ENCODE peak calls at places on chromosomes 2 and 18, in seven cellular contexts. One of them, this sample, is unnamed.

GRCh38 chr2:219417374-219417773 is 803 bp upstream of the DES start:
- DNase-seq in T follicular helper cell: no peak
- DNase-seq in substantia nigra: no peak
- DNase-seq in GM03348: no peak
- DNase-seq in iris pigment epithelial cell: no peak
- DNase-seq in activated CD8-positive, alpha-beta memory T cell treated with anti-CD3 and anti-CD28 coated beads for 4 hours: peak
- DNase-seq in Daoy: no peak
- DNase-seq in this sample: no peak

GRCh38 chr18:74457043-74457742 is at the start of gene DIPK1C:
- DNase-seq in substantia nigra: peak
- DNase-seq in T follicular helper cell: no peak
- DNase-seq in Daoy: no peak
- DNase-seq in iris pigment epithelial cell: no peak
- DNase-seq in GM03348: no peak
- DNase-seq in activated CD8-positive, alpha-beta memory T cell treated with anti-CD3 and anti-CD28 coated beads for 4 hours: no peak
- DNase-seq in this sample: no peak

GRCh38 chr2:30721241-30721640 is 86.0 kb downstream of the CAPN13 start:
- DNase-seq in substantia nigra: no peak
- DNase-seq in T follicular helper cell: no peak
- DNase-seq in Daoy: no peak
- DNase-seq in activated CD8-positive, alpha-beta memory T cell treated with anti-CD3 and anti-CD28 coated beads for 4 hours: no peak
- DNase-seq in GM03348: no peak
- DNase-seq in iris pigment epithelial cell: no peak
- DNase-seq in this sample: no peak

GRCh38 chr2:178069551-178069950 is 3.0 kb downstream of the PDE11A start:
- DNase-seq in substantia nigra: no peak
- DNase-seq in iris pigment epithelial cell: peak
- DNase-seq in activated CD8-positive, alpha-beta memory T cell treated with anti-CD3 and anti-CD28 coated beads for 4 hours: no peak
- DNase-seq in T follicular helper cell: no peak
- DNase-seq in Daoy: no peak
- DNase-seq in GM03348: peak
- DNase-seq in this sample: no peak

GRCh38 chr2:39508243-39508642 is 71.2 kb upstream of the MAP4K3 start:
- DNase-seq in T follicular helper cell: no peak
- DNase-seq in GM03348: peak
- DNase-seq in Daoy: no peak
- DNase-seq in iris pigment epithelial cell: peak
- DNase-seq in activated CD8-positive, alpha-beta memory T cell treated with anti-CD3 and anti-CD28 coated beads for 4 hours: no peak
- DNase-seq in substantia nigra: no peak
- DNase-seq in this sample: peak

GRCh38 chr18:31942301-31942998 is 478 bp downstream of the TRAPPC8 start:
- DNase-seq in T follicular helper cell: no peak
- DNase-seq in activated CD8-positive, alpha-beta memory T cell treated with anti-CD3 and anti-CD28 coated beads for 4 hours: no peak
- DNase-seq in Daoy: peak
- DNase-seq in iris pigment epithelial cell: peak
- DNase-seq in GM03348: peak
- DNase-seq in substantia nigra: peak
- DNase-seq in this sample: peak

GRCh38 chr2:204019572-204020501 is 83.3 kb downstream of the ICOS start:
- DNase-seq in iris pigment epithelial cell: peak
- DNase-seq in T follicular helper cell: no peak
- DNase-seq in activated CD8-positive, alpha-beta memory T cell treated with anti-CD3 and anti-CD28 coated beads for 4 hours: peak
- DNase-seq in GM03348: peak
- DNase-seq in substantia nigra: no peak
- DNase-seq in Daoy: peak
- DNase-seq in this sample: no peak

GRCh38 chr2:219142329-219142728 is 18.3 kb downstream of the NHEJ1 start:
- DNase-seq in substantia nigra: no peak
- DNase-seq in T follicular helper cell: no peak
- DNase-seq in GM03348: peak
- DNase-seq in activated CD8-positive, alpha-beta memory T cell treated with anti-CD3 and anti-CD28 coated beads for 4 hours: no peak
- DNase-seq in iris pigment epithelial cell: peak
- DNase-seq in Daoy: peak
- DNase-seq in this sample: peak

GRCh38 chr2:41853427-41854191 is 194.2 kb upstream of the PKDCC start:
- DNase-seq in substantia nigra: peak
- DNase-seq in GM03348: peak
- DNase-seq in Daoy: peak
- DNase-seq in activated CD8-positive, alpha-beta memory T cell treated with anti-CD3 and anti-CD28 coated beads for 4 hours: no peak
- DNase-seq in T follicular helper cell: no peak
- DNase-seq in iris pigment epithelial cell: peak
- DNase-seq in this sample: peak

GRCh38 chr2:76154981-76155380 is 444.3 kb upstream of the GCFC2 start:
- DNase-seq in GM03348: no peak
- DNase-seq in Daoy: no peak
- DNase-seq in T follicular helper cell: no peak
- DNase-seq in substantia nigra: no peak
- DNase-seq in iris pigment epithelial cell: no peak
- DNase-seq in activated CD8-positive, alpha-beta memory T cell treated with anti-CD3 and anti-CD28 coated beads for 4 hours: no peak
- DNase-seq in this sample: no peak

GRCh38 chr18:5057348-5058012 is 139.6 kb downstream of the AKAIN1 start:
- DNase-seq in T follicular helper cell: peak
- DNase-seq in iris pigment epithelial cell: peak
- DNase-seq in Daoy: peak
- DNase-seq in substantia nigra: no peak
- DNase-seq in activated CD8-positive, alpha-beta memory T cell treated with anti-CD3 and anti-CD28 coated beads for 4 hours: no peak
- DNase-seq in GM03348: peak
- DNase-seq in this sample: peak

GRCh38 chr2:189327879-189328351 is 113.4 kb upstream of the WDR75 start:
- DNase-seq in Daoy: no peak
- DNase-seq in T follicular helper cell: no peak
- DNase-seq in activated CD8-positive, alpha-beta memory T cell treated with anti-CD3 and anti-CD28 coated beads for 4 hours: no peak
- DNase-seq in iris pigment epithelial cell: no peak
- DNase-seq in substantia nigra: no peak
- DNase-seq in GM03348: no peak
- DNase-seq in this sample: peak

GRCh38 chr2:26887142-26887541 is 39.2 kb downstream of the DPYSL5 start:
- DNase-seq in activated CD8-positive, alpha-beta memory T cell treated with anti-CD3 and anti-CD28 coated beads for 4 hours: no peak
- DNase-seq in iris pigment epithelial cell: no peak
- DNase-seq in GM03348: no peak
- DNase-seq in Daoy: no peak
- DNase-seq in substantia nigra: no peak
- DNase-seq in T follicular helper cell: no peak
- DNase-seq in this sample: no peak

GRCh38 chr2:197647961-197648690 is 27.3 kb downstream of the RFTN2 start:
- DNase-seq in substantia nigra: no peak
- DNase-seq in activated CD8-positive, alpha-beta memory T cell treated with anti-CD3 and anti-CD28 coated beads for 4 hours: no peak
- DNase-seq in iris pigment epithelial cell: peak
- DNase-seq in GM03348: peak
- DNase-seq in T follicular helper cell: no peak
- DNase-seq in Daoy: no peak
- DNase-seq in this sample: peak

GRCh38 chr2:98924038-98924437 is 12.0 kb downstream of the CRACDL start:
- DNase-seq in GM03348: no peak
- DNase-seq in substantia nigra: no peak
- DNase-seq in activated CD8-positive, alpha-beta memory T cell treated with anti-CD3 and anti-CD28 coated beads for 4 hours: no peak
- DNase-seq in iris pigment epithelial cell: no peak
- DNase-seq in T follicular helper cell: no peak
- DNase-seq in Daoy: no peak
- DNase-seq in this sample: no peak

GRCh38 chr2:227817940-227818568 is 4.4 kb downstream of the CCL20 start:
- DNase-seq in T follicular helper cell: peak
- DNase-seq in GM03348: peak
- DNase-seq in substantia nigra: no peak
- DNase-seq in activated CD8-positive, alpha-beta memory T cell treated with anti-CD3 and anti-CD28 coated beads for 4 hours: peak
- DNase-seq in iris pigment epithelial cell: peak
- DNase-seq in Daoy: peak
- DNase-seq in this sample: peak

GRCh38 chr2:28979041-28979440 is 2.1 kb upstream of the TOGARAM2 start:
- DNase-seq in iris pigment epithelial cell: no peak
- DNase-seq in substantia nigra: no peak
- DNase-seq in Daoy: no peak
- DNase-seq in activated CD8-positive, alpha-beta memory T cell treated with anti-CD3 and anti-CD28 coated beads for 4 hours: no peak
- DNase-seq in GM03348: no peak
- DNase-seq in T follicular helper cell: no peak
- DNase-seq in this sample: no peak

GRCh38 chr2:80322337-80322920 is 17.9 kb upstream of the LRRTM1 start:
- DNase-seq in activated CD8-positive, alpha-beta memory T cell treated with anti-CD3 and anti-CD28 coated beads for 4 hours: no peak
- DNase-seq in T follicular helper cell: no peak
- DNase-seq in Daoy: no peak
- DNase-seq in GM03348: peak
- DNase-seq in iris pigment epithelial cell: no peak
- DNase-seq in substantia nigra: no peak
- DNase-seq in this sample: no peak

GRCh38 chr2:34096552-34097171 is 497.6 kb upstream of the FAM98A start:
- DNase-seq in iris pigment epithelial cell: peak
- DNase-seq in GM03348: peak
- DNase-seq in activated CD8-positive, alpha-beta memory T cell treated with anti-CD3 and anti-CD28 coated beads for 4 hours: no peak
- DNase-seq in substantia nigra: peak
- DNase-seq in T follicular helper cell: peak
- DNase-seq in Daoy: peak
- DNase-seq in this sample: peak

GRCh38 chr18:60277855-60278480 is 94.6 kb downstream of the MC4R start:
- DNase-seq in GM03348: no peak
- DNase-seq in iris pigment epithelial cell: peak
- DNase-seq in T follicular helper cell: no peak
- DNase-seq in activated CD8-positive, alpha-beta memory T cell treated with anti-CD3 and anti-CD28 coated beads for 4 hours: no peak
- DNase-seq in Daoy: peak
- DNase-seq in substantia nigra: no peak
- DNase-seq in this sample: peak

GRCh38 chr2:57180042-57180567 is 866.5 kb upstream of the VRK2 start:
- DNase-seq in GM03348: peak
- DNase-seq in iris pigment epithelial cell: peak
- DNase-seq in Daoy: peak
- DNase-seq in T follicular helper cell: no peak
- DNase-seq in substantia nigra: no peak
- DNase-seq in activated CD8-positive, alpha-beta memory T cell treated with anti-CD3 and anti-CD28 coated beads for 4 hours: no peak
- DNase-seq in this sample: peak

GRCh38 chr18:68797901-68798300 is at the start of gene CCDC102B:
- DNase-seq in substantia nigra: no peak
- DNase-seq in T follicular helper cell: no peak
- DNase-seq in Daoy: peak
- DNase-seq in GM03348: peak
- DNase-seq in activated CD8-positive, alpha-beta memory T cell treated with anti-CD3 and anti-CD28 coated beads for 4 hours: no peak
- DNase-seq in iris pigment epithelial cell: peak
- DNase-seq in this sample: peak

GRCh38 chr18:56166914-56167313 is 471.5 kb downstream of the TXNL1 start:
- DNase-seq in Daoy: no peak
- DNase-seq in GM03348: peak
- DNase-seq in iris pigment epithelial cell: no peak
- DNase-seq in activated CD8-positive, alpha-beta memory T cell treated with anti-CD3 and anti-CD28 coated beads for 4 hours: no peak
- DNase-seq in substantia nigra: no peak
- DNase-seq in T follicular helper cell: no peak
- DNase-seq in this sample: no peak

GRCh38 chr2:7707723-7708122 is 790.5 kb downstream of the RNF144A start:
- DNase-seq in iris pigment epithelial cell: peak
- DNase-seq in Daoy: no peak
- DNase-seq in activated CD8-positive, alpha-beta memory T cell treated with anti-CD3 and anti-CD28 coated beads for 4 hours: no peak
- DNase-seq in T follicular helper cell: no peak
- DNase-seq in substantia nigra: no peak
- DNase-seq in GM03348: peak
- DNase-seq in this sample: no peak

GRCh38 chr2:216188956-216189355 is 79.8 kb downstream of the XRCC5 start:
- DNase-seq in T follicular helper cell: no peak
- DNase-seq in substantia nigra: no peak
- DNase-seq in activated CD8-positive, alpha-beta memory T cell treated with anti-CD3 and anti-CD28 coated beads for 4 hours: no peak
- DNase-seq in GM03348: peak
- DNase-seq in iris pigment epithelial cell: peak
- DNase-seq in Daoy: no peak
- DNase-seq in this sample: peak

GRCh38 chr2:213021971-213022899 is 129.2 kb downstream of the IKZF2 start:
- DNase-seq in GM03348: peak
- DNase-seq in iris pigment epithelial cell: peak
- DNase-seq in activated CD8-positive, alpha-beta memory T cell treated with anti-CD3 and anti-CD28 coated beads for 4 hours: no peak
- DNase-seq in T follicular helper cell: no peak
- DNase-seq in Daoy: peak
- DNase-seq in substantia nigra: no peak
- DNase-seq in this sample: peak

GRCh38 chr2:9095690-9096089 is 92.2 kb upstream of the MBOAT2 start:
- DNase-seq in activated CD8-positive, alpha-beta memory T cell treated with anti-CD3 and anti-CD28 coated beads for 4 hours: no peak
- DNase-seq in iris pigment epithelial cell: peak
- DNase-seq in GM03348: no peak
- DNase-seq in substantia nigra: peak
- DNase-seq in T follicular helper cell: no peak
- DNase-seq in Daoy: no peak
- DNase-seq in this sample: peak

GRCh38 chr18:11505993-11506392 is 103.4 kb upstream of the SLC35G4 start:
- DNase-seq in activated CD8-positive, alpha-beta memory T cell treated with anti-CD3 and anti-CD28 coated beads for 4 hours: no peak
- DNase-seq in T follicular helper cell: no peak
- DNase-seq in iris pigment epithelial cell: no peak
- DNase-seq in GM03348: no peak
- DNase-seq in Daoy: no peak
- DNase-seq in substantia nigra: no peak
- DNase-seq in this sample: no peak

GRCh38 chr2:128420131-128420530 is 101.5 kb upstream of the HS6ST1 start:
- DNase-seq in Daoy: no peak
- DNase-seq in activated CD8-positive, alpha-beta memory T cell treated with anti-CD3 and anti-CD28 coated beads for 4 hours: no peak
- DNase-seq in substantia nigra: no peak
- DNase-seq in iris pigment epithelial cell: no peak
- DNase-seq in GM03348: no peak
- DNase-seq in T follicular helper cell: no peak
- DNase-seq in this sample: no peak

GRCh38 chr2:43609304-43609883 is 13.6 kb upstream of the THADA start:
- DNase-seq in activated CD8-positive, alpha-beta memory T cell treated with anti-CD3 and anti-CD28 coated beads for 4 hours: no peak
- DNase-seq in iris pigment epithelial cell: peak
- DNase-seq in substantia nigra: peak
- DNase-seq in GM03348: peak
- DNase-seq in T follicular helper cell: no peak
- DNase-seq in Daoy: peak
- DNase-seq in this sample: peak

GRCh38 chr2:42404666-42405065 is 43.6 kb upstream of the COX7A2L start:
- DNase-seq in activated CD8-positive, alpha-beta memory T cell treated with anti-CD3 and anti-CD28 coated beads for 4 hours: no peak
- DNase-seq in T follicular helper cell: no peak
- DNase-seq in GM03348: no peak
- DNase-seq in iris pigment epithelial cell: no peak
- DNase-seq in substantia nigra: no peak
- DNase-seq in Daoy: no peak
- DNase-seq in this sample: no peak

GRCh38 chr2:181228661-181229060 is 228.5 kb upstream of the ITGA4 start:
- DNase-seq in substantia nigra: no peak
- DNase-seq in Daoy: no peak
- DNase-seq in activated CD8-positive, alpha-beta memory T cell treated with anti-CD3 and anti-CD28 coated beads for 4 hours: no peak
- DNase-seq in GM03348: no peak
- DNase-seq in T follicular helper cell: no peak
- DNase-seq in iris pigment epithelial cell: no peak
- DNase-seq in this sample: no peak

This sample was measured in cardiac fibroblast.